ENCODE peak calls at places on chromosomes 6 and 20, in eight cellular contexts. Q, Y, E, F, S, G, C and I are unnamed samples.

GRCh38 chr20:23672158-23672557 is 16.7 kb downstream of the CST4 start:
- DNase-seq in Q (no peak), S (no peak), F (no peak), G (no peak), Y (no peak), C (no peak), E (no peak), I (no peak)

GRCh38 chr6:144134737-144135136 is 15.6 kb upstream of the STX11 start:
- DNase-seq in Y (no peak), F (no peak), Q (no peak), S (no peak), E (no peak), G (no peak), C (no peak), I (no peak)

GRCh38 chr6:61809004-61809595 is 476.9 kb downstream of the KHDRBS2 start:
- DNase-seq in F (no peak), Q (no peak), E (peak), S (no peak), G (peak), C (no peak), Y (no peak), I (peak)

GRCh38 chr20:21862224-21862927 is 156.9 kb downstream of the PAX1 start:
- DNase-seq in Y (no peak), E (no peak), S (no peak), F (no peak), Q (no peak), G (no peak), C (no peak), I (no peak)

GRCh38 chr6:134254118-134254517 is 63.8 kb downstream of the SGK1 start:
- DNase-seq in F (no peak), E (no peak), Q (no peak), C (no peak), Y (no peak), G (no peak), S (no peak), I (no peak)

GRCh38 chr20:52469143-52469542 is 277.6 kb upstream of the ZFP64 start:
- DNase-seq in S (no peak), Q (no peak), G (no peak), E (peak), C (no peak), Y (no peak), F (no peak), I (no peak)

GRCh38 chr20:23923891-23924435 is 44.4 kb upstream of the CST5 start:
- DNase-seq in Q (no peak), S (no peak), G (no peak), F (no peak), E (no peak), Y (no peak), C (peak), I (no peak)

GRCh38 chr6:157757430-157758403 is 65.3 kb upstream of the SNX9 start:
- DNase-seq in Q (no peak), S (no peak), G (no peak), C (no peak), E (no peak), F (no peak), Y (no peak), I (no peak)

GRCh38 chr20:53629436-53629835 is 35.8 kb upstream of the ZNF217 start:
- DNase-seq in C (no peak), E (no peak), Q (no peak), S (no peak), G (no peak), Y (no peak), F (no peak), I (no peak)

GRCh38 chr6:93468291-93468690 is 48.9 kb upstream of the EPHA7 start:
- DNase-seq in G (peak), S (no peak), Y (no peak), C (no peak), Q (no peak), F (no peak), E (peak), I (peak)

GRCh38 chr20:13462091-13462490 is 176.6 kb downstream of the TASP1 start:
- DNase-seq in F (no peak), Q (no peak), G (no peak), E (no peak), S (no peak), Y (no peak), C (no peak), I (no peak)

GRCh38 chr6:33985333-33985751 is 160.5 kb downstream of the GRM4 start:
- DNase-seq in G (no peak), Q (no peak), E (no peak), F (no peak), C (no peak), Y (peak), S (no peak), I (no peak)

GRCh38 chr20:63548992-63549391 is 1.4 kb upstream of the SRMS start:
- DNase-seq in Y (no peak), E (no peak), S (no peak), C (no peak), F (no peak), Q (no peak), G (no peak), I (no peak)

GRCh38 chr6:139539852-139540251 is 165.4 kb upstream of the CITED2 start:
- DNase-seq in S (no peak), G (peak), Y (peak), F (peak), Q (peak), C (no peak), E (no peak), I (no peak)

GRCh38 chr20:24870876-24871275 is 78.2 kb upstream of the CST7 start:
- DNase-seq in C (no peak), Y (no peak), S (no peak), E (no peak), Q (no peak), F (no peak), G (no peak), I (no peak)

GRCh38 chr6:72522735-72523141 is 99.1 kb upstream of the KCNQ5 start:
- DNase-seq in E (no peak), S (no peak), G (peak), Q (no peak), C (peak), Y (no peak), F (no peak), I (no peak)

GRCh38 chr6:37396571-37397185 is 36.3 kb upstream of the CMTR1 start:
- DNase-seq in Y (no peak), Q (peak), F (no peak), E (no peak), S (no peak), G (no peak), C (no peak), I (no peak)

GRCh38 chr6:25006565-25007001 is 70.8 kb upstream of the RIPOR2 start:
- DNase-seq in F (peak), C (peak), Y (peak), G (peak), Q (no peak), E (peak), S (no peak), I (peak)

GRCh38 chr6:156866181-156866862 is 89.1 kb downstream of the ARID1B start:
- DNase-seq in F (peak), Q (no peak), C (no peak), Y (no peak), G (peak), S (no peak), E (peak), I (peak)

GRCh38 chr6:157892363-157892878 is 69.4 kb downstream of the SNX9 start:
- DNase-seq in S (no peak), Q (no peak), G (no peak), F (no peak), E (no peak), Y (no peak), C (no peak), I (no peak)

GRCh38 chr6:6057442-6058053 is 50.8 kb upstream of the NRN1 start:
- DNase-seq in G (peak), S (no peak), Y (no peak), Q (peak), E (peak), C (peak), F (no peak), I (peak)

GRCh38 chr6:104718672-104719071 is 141.0 kb downstream of the HACE1 start:
- DNase-seq in S (no peak), C (no peak), Y (no peak), E (no peak), Q (no peak), F (no peak), G (no peak), I (no peak)

GRCh38 chr6:45299096-45299581 is 29.0 kb upstream of the RUNX2 start:
- DNase-seq in S (no peak), E (no peak), G (no peak), C (no peak), Y (no peak), Q (no peak), F (no peak), I (no peak)

GRCh38 chr6:50541941-50542340 is 171.4 kb upstream of the TFAP2D start:
- DNase-seq in C (no peak), G (no peak), Y (no peak), E (no peak), Q (no peak), F (no peak), S (no peak), I (no peak)